ENCODE peak calls at places on chromosomes 1 and 21, in eight cellular contexts. R is PC-3, J is epithelial cell of esophagus, U is heart left ventricle, A is sigmoid colon, K is RWPE1, V is AG04450, Q is choroid plexus epithelial cell. G is an unnamed sample.

GRCh38 chr1:168414914-168415313 is 128.9 kb downstream of the XCL2 start:
- DNase-seq in R (no peak), J (no peak), U (no peak), A (no peak), K (no peak), V (no peak), Q (no peak), G (no peak)

GRCh38 chr1:23035823-23036452 is 16.7 kb downstream of the KDM1A start:
- DNase-seq in R (no peak), J (no peak), U (no peak), A (no peak), K (no peak), V (no peak), Q (peak), G (no peak)

GRCh38 chr21:32611471-32611997 is 643 bp downstream of the CFAP298 start:
- DNase-seq in R (peak), J (peak), U (no peak), A (no peak), K (peak), V (no peak), Q (peak), G (peak)

GRCh38 chr1:112744019-112744578 is 29.0 kb upstream of the PPM1J start:
- DNase-seq in R (no peak), J (peak), U (no peak), A (no peak), K (no peak), V (no peak), Q (peak), G (peak)

GRCh38 chr1:107250169-107250568 is 109.3 kb downstream of the NTNG1 start:
- DNase-seq in R (peak), J (peak), U (no peak), A (no peak), K (peak), V (no peak), Q (no peak), G (no peak)

GRCh38 chr1:180581635-180582039 is 22.9 kb downstream of the OVAAL start:
- DNase-seq in R (no peak), J (peak), U (no peak), A (no peak), K (no peak), V (peak), Q (peak), G (no peak)

GRCh38 chr1:88683516-88683847 is 591 bp upstream of the PKN2 start:
- DNase-seq in R (peak), J (peak), U (peak), A (peak), K (peak), V (no peak), Q (peak), G (peak)

GRCh38 chr1:53410100-53410541 is 49.1 kb upstream of the DMRTB1 start:
- DNase-seq in R (no peak), J (peak), U (no peak), A (peak), K (no peak), V (no peak), Q (peak), G (no peak)

GRCh38 chr21:25867041-25867440 is 132.3 kb downstream of the GABPA start:
- DNase-seq in R (no peak), J (no peak), U (no peak), A (no peak), K (no peak), V (no peak), Q (no peak), G (no peak)

GRCh38 chr1:217134857-217135568 is 411.8 kb upstream of the ESRRG start:
- DNase-seq in R (peak), J (peak), U (no peak), A (no peak), K (peak), V (no peak), Q (no peak), G (peak)

GRCh38 chr1:30225336-30225735 is 498.0 kb downstream of the MATN1 start:
- DNase-seq in R (no peak), J (no peak), U (no peak), A (no peak), K (no peak), V (no peak), Q (no peak), G (no peak)

GRCh38 chr1:115829023-115829674 is 11.8 kb downstream of the NHLH2 start:
- DNase-seq in R (peak), J (peak), U (no peak), A (peak), K (peak), V (peak), Q (peak), G (no peak)

GRCh38 chr1:24385160-24385939 is 28.2 kb downstream of the STPG1 start:
- DNase-seq in R (peak), J (peak), U (no peak), A (no peak), K (no peak), V (no peak), Q (peak), G (no peak)

GRCh38 chr1:62356257-62356835 is 37.1 kb upstream of the KANK4 start:
- DNase-seq in R (peak), J (peak), U (no peak), A (no peak), K (peak), V (peak), Q (peak), G (peak)

GRCh38 chr1:150973826-150974579 is 632 bp downstream of the CERS2 start:
- DNase-seq in R (peak), J (peak), U (peak), A (no peak), K (no peak), V (no peak), Q (peak), G (peak)

GRCh38 chr1:27571439-27572018 is 32.4 kb downstream of the AHDC1 start:
- DNase-seq in R (no peak), J (no peak), U (peak), A (peak), K (no peak), V (no peak), Q (no peak), G (no peak)

GRCh38 chr1:26094677-26095383 is 16.8 kb upstream of the PDIK1L start:
- DNase-seq in R (peak), J (no peak), U (peak), A (peak), K (no peak), V (no peak), Q (peak), G (no peak)

GRCh38 chr1:31714442-31715096 is 10.8 kb upstream of the COL16A1 start:
- DNase-seq in R (peak), J (peak), U (peak), A (peak), K (no peak), V (no peak), Q (peak), G (no peak)
- TF ChIP-seq CTCF in R (peak), J (peak), U (peak), A (no peak), K (no peak), V (peak), Q (peak), G (no peak)

GRCh38 chr21:37916795-37917142 is 512 bp upstream of the KCNJ6 start:
- DNase-seq in R (no peak), J (no peak), U (no peak), A (no peak), K (no peak), V (no peak), Q (peak), G (no peak)
- TF ChIP-seq CTCF in R (no peak), J (no peak), U (no peak), A (no peak), K (no peak), V (peak), Q (peak), G (no peak)

GRCh38 chr1:153619171-153619570 is 3.0 kb upstream of the S100A14 start:
- DNase-seq in R (no peak), J (no peak), U (no peak), A (no peak), K (no peak), V (no peak), Q (no peak), G (no peak)

GRCh38 chr1:153615406-153615805 is 719 bp downstream of the S100A14 start:
- DNase-seq in R (no peak), J (peak), U (no peak), A (no peak), K (no peak), V (no peak), Q (no peak), G (no peak)

GRCh38 chr1:153616144-153616884 is at the start of gene S100A14:
- DNase-seq in R (peak), J (peak), U (no peak), A (no peak), K (peak), V (no peak), Q (no peak), G (peak)

GRCh38 chr1:153616885-153617428 is 832 bp upstream of the S100A14 start:
- DNase-seq in R (no peak), J (peak), U (no peak), A (peak), K (no peak), V (no peak), Q (no peak), G (no peak)

GRCh38 chr1:153617677-153618076 is 1.6 kb upstream of the S100A14 start:
- DNase-seq in R (peak), J (peak), U (peak), A (peak), K (no peak), V (no peak), Q (no peak), G (peak)
- TF ChIP-seq CTCF in R (peak), J (peak), U (peak), A (no peak), K (no peak), V (peak), Q (no peak), G (peak)

DNA sequence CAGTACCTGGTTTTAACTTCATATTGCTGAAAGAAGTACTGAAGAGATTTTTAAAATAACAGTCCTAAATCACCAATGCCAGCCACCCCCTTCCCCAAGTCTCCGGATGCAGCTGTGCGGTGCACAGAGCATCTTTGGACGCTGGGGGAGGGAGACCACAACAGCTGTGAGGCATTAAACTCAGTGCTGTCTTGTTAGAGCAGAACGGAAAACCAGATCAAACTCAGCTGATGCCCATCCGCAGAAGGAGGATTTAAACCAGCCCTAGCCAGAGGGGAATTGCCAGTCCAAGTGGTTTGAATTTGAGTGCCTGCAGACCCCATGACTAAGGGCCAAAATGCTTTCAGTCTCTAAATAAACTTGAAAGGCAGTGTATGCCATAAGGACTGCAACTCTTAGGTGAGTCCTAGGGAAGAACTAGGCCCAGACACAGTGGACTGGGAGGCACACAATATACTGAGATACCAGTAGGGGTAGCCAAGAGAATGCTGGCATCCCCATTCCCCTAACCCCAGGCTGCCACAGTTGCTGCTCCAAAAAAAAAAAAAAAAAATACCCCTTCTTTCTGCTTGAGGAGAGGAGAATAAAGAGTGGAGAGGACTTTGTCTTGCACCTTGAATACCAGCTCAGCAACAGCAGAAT is 576.2 kb downstream of the NEGR1 start:
- DNase-seq in R (no peak), J (no peak), U (no peak), A (no peak), K (no peak), V (peak), Q (no peak), G (no peak)
- TF ChIP-seq CTCF in R (no peak), J (no peak), U (no peak), A (no peak), K (no peak), V (no peak), Q (no peak), G (no peak)

GRCh38 chr21:31111093-31111492 is 72.8 kb upstream of the KRTAP19-8 start:
- DNase-seq in R (no peak), J (no peak), U (no peak), A (no peak), K (no peak), V (no peak), Q (peak), G (no peak)

GRCh38 chr21:31110430-31110829 is 72.2 kb upstream of the KRTAP19-8 start:
- DNase-seq in R (no peak), J (no peak), U (no peak), A (no peak), K (no peak), V (no peak), Q (peak), G (no peak)

GRCh38 chr21:31107151-31107785 is 69.0 kb upstream of the KRTAP19-8 start:
- DNase-seq in R (no peak), J (no peak), U (no peak), A (no peak), K (no peak), V (no peak), Q (no peak), G (no peak)

GRCh38 chr21:31107871-31108270 is 69.6 kb upstream of the KRTAP19-8 start:
- DNase-seq in R (no peak), J (no peak), U (no peak), A (no peak), K (no peak), V (no peak), Q (no peak), G (no peak)

GRCh38 chr21:31108969-31109368 is 70.7 kb upstream of the KRTAP19-8 start:
- DNase-seq in R (peak), J (peak), U (no peak), A (no peak), K (no peak), V (no peak), Q (peak), G (no peak)
- TF ChIP-seq CTCF in R (peak), J (peak), U (no peak), A (no peak), K (no peak), V (no peak), Q (peak), G (no peak)

DNA sequence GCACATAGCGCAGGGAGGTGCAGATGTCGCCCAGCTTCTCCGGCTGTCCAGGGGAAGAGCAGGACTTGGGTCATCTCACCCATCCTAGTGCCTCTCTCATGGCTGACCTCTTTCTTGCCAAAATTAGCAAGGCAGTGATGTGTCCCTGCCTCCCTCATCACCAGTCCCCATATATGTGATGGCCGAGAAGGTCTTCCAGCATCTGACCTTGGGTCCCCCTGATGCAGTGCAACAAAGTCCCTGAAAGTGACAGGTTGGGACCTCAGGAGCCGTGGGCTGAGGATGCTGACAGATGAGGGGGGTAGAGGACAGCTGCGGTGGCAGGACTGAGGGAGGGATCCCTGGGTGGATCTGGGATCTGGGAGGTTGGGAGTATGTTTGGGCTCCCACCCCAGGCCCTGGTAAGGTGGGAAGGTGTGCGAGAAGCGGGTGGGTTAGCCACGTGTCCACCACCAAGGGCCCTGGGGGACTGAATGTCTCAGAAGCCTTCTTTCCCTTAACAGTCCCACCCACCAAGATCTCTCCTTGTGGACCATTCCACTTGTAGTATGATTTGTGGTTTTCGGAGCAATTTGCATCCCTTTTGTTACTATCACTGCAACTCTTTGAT is 109.7 kb downstream of the SYT2 start:
- DNase-seq in R (no peak), J (no peak), U (no peak), A (no peak), K (no peak), V (no peak), Q (no peak), G (no peak)
- TF ChIP-seq CTCF in R (no peak), J (no peak), U (no peak), A (no peak), K (peak), V (no peak), Q (no peak), G (no peak)

GRCh38 chr1:160645386-160646063 is 1.3 kb downstream of the SLAMF1 start:
- DNase-seq in R (no peak), J (no peak), U (no peak), A (no peak), K (no peak), V (no peak), Q (no peak), G (no peak)

GRCh38 chr1:160646192-160646591 is 652 bp downstream of the SLAMF1 start:
- DNase-seq in R (no peak), J (no peak), U (no peak), A (no peak), K (no peak), V (no peak), Q (no peak), G (no peak)

GRCh38 chr1:160642281-160642644 is 4.6 kb downstream of the SLAMF1 start:
- DNase-seq in R (no peak), J (no peak), U (no peak), A (no peak), K (no peak), V (no peak), Q (no peak), G (no peak)

GRCh38 chr1:160643138-160643537 is 3.7 kb downstream of the SLAMF1 start:
- DNase-seq in R (no peak), J (no peak), U (no peak), A (no peak), K (no peak), V (no peak), Q (no peak), G (no peak)

GRCh38 chr1:160644399-160644798 is 2.4 kb downstream of the SLAMF1 start:
- DNase-seq in R (no peak), J (no peak), U (no peak), A (no peak), K (no peak), V (no peak), Q (no peak), G (no peak)
- TF ChIP-seq CTCF in R (no peak), J (no peak), U (no peak), A (no peak), K (no peak), V (no peak), Q (no peak), G (no peak)

GRCh38 chr1:39182804-39183203 is 21.7 kb upstream of the MACF1 start:
- DNase-seq in R (no peak), J (no peak), U (no peak), A (no peak), K (no peak), V (no peak), Q (no peak), G (no peak)

GRCh38 chr1:39184354-39184818 is 20.1 kb upstream of the MACF1 start:
- DNase-seq in R (no peak), J (no peak), U (no peak), A (no peak), K (no peak), V (no peak), Q (no peak), G (no peak)

GRCh38 chr1:39181311-39181710 is 23.2 kb upstream of the MACF1 start:
- DNase-seq in R (no peak), J (no peak), U (no peak), A (no peak), K (no peak), V (no peak), Q (no peak), G (no peak)

GRCh38 chr1:39187276-39188046 is 17.0 kb upstream of the MACF1 start:
- DNase-seq in R (no peak), J (peak), U (no peak), A (no peak), K (no peak), V (no peak), Q (no peak), G (no peak)

DNA sequence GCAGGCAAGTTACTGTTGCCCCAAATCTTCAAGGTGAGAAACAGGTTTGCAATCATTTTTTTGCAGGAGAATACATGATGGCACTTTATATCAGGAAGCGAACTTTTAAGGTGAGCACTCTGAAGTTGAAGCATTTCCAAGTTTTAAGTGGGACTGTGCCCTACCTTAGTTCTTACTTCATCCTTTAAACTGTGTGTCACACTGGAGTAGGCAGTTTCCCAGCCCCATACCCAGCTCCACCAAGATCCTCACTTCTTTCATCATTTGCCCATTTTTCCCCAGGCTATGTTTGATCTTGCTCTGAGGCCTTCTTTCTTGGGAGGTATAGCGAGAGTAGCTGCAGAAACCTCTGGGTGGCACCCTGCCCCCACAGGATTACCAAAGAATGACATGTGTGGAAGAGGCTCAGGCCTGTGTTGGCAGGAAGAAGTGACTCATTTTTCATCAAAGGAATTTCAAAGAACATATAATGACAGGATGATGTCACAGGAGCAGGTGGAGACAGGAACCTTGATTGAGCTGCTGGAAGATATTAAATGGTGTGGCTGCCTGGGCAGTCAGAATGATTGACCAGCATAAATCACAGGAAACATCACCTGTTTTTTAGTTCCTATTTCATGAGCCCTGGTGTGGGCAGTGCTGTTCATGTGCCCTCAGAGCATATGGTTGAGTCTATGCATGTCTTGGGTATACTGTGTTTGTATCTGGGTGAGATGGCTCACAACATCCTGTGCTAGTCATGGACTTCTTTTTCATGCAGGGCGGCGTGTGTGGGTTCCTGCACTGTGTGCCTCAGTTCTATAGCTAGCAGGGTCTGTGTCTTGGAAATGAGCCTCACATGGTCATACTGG is 20.8 kb upstream of the MACF1 start:
- DNase-seq in R (peak), J (peak), U (peak), A (no peak), K (peak), V (no peak), Q (peak), G (peak)
- TF ChIP-seq CTCF in R (peak), J (peak), U (peak), A (peak), K (peak), V (peak), Q (peak), G (peak)

GRCh38 chr1:211741116-211741515 is 65.7 kb upstream of the NEK2 start:
- DNase-seq in R (no peak), J (no peak), U (no peak), A (no peak), K (no peak), V (no peak), Q (no peak), G (no peak)
- TF ChIP-seq CTCF in R (peak), J (no peak), U (no peak), A (no peak), K (no peak), V (no peak), Q (peak), G (no peak)